ENCODE peak calls at places on chromosomes 4 and X, in five cellular contexts. Q, U, I, W and T are unnamed samples.

GRCh38 chrX:133580630-133581029 is 165.3 kb upstream of the GPC4 start:
- DNase-seq in W (no peak), U (peak), Q (peak), I (no peak), T (no peak)

GRCh38 chrX:140501940-140502468 is 2.9 kb downstream of the SOX3 start:
- DNase-seq in Q (no peak), I (no peak), W (peak), U (no peak), T (no peak)

GRCh38 chr4:82561745-82562552 is at the start of gene TMEM150C:
- DNase-seq in I (no peak), W (peak), Q (peak), U (peak), T (no peak)

GRCh38 chrX:41692162-41692749 is 3.5 kb downstream of the GPR34 start:
- DNase-seq in U (peak), I (no peak), Q (peak), W (no peak), T (no peak)

GRCh38 chr4:7433376-7434140 is 1.2 kb downstream of the PSAPL1 start:
- DNase-seq in I (no peak), W (no peak), U (no peak), Q (no peak), T (no peak)

GRCh38 chr4:118888666-118889312 is at the start of gene SYNPO2:
- DNase-seq in U (peak), Q (peak), I (peak), W (peak), T (peak)

GRCh38 chrX:68833448-68833805 is 4.6 kb downstream of the EFNB1 start:
- DNase-seq in I (peak), Q (no peak), U (no peak), W (peak), T (peak)

GRCh38 chrX:97860206-97860605 is 976.5 kb downstream of the RPA4 start:
- DNase-seq in U (no peak), I (no peak), W (no peak), Q (no peak), T (no peak)

GRCh38 chrX:114997779-114998178 is 19.6 kb downstream of the IL13RA2 start:
- DNase-seq in W (no peak), Q (no peak), U (no peak), I (no peak), T (no peak)

GRCh38 chrX:151982217-151982616 is 7.7 kb upstream of the GABRE start:
- DNase-seq in I (no peak), Q (peak), W (no peak), U (peak), T (no peak)

GRCh38 chr4:58303456-58303855 is 1193.3 kb upstream of the IGFBP7 start:
- DNase-seq in Q (no peak), U (no peak), W (no peak), I (no peak), T (no peak)

GRCh38 chr4:169000315-169000714 is 9.7 kb downstream of the CBR4 start:
- DNase-seq in Q (no peak), I (no peak), U (no peak), W (no peak), T (no peak)

GRCh38 chrX:27987862-27988646 is 6.8 kb upstream of the DCAF8L1 start:
- DNase-seq in I (no peak), W (no peak), Q (no peak), U (no peak), T (no peak)

GRCh38 chrX:40209951-40210617 is 112.3 kb upstream of the BCOR start:
- DNase-seq in U (peak), W (no peak), I (no peak), Q (peak), T (no peak)

GRCh38 chrX:135480076-135480475 is 40.4 kb upstream of the INTS6L start:
- DNase-seq in Q (no peak), W (no peak), I (no peak), U (no peak), T (no peak)

GRCh38 chr4:186651181-186651603 is 72.5 kb downstream of the FAT1 start:
- DNase-seq in Q (no peak), I (no peak), U (no peak), W (no peak), T (no peak)

GRCh38 chrX:54439967-54440871 is at the start of gene TSR2:
- DNase-seq in W (peak), Q (peak), U (peak), I (peak), T (peak)
- TF ChIP-seq CTCF in W (no peak), Q (peak), U (peak), I (no peak), T (no peak)

GRCh38 chrX:110987292-110987691 is 108.7 kb upstream of the PAK3 start:
- DNase-seq in U (no peak), W (peak), Q (no peak), I (no peak), T (no peak)
- TF ChIP-seq CTCF in U (no peak), W (peak), Q (peak), I (no peak), T (no peak)

GRCh38 chrX:1667566-1667965 is 52.7 kb downstream of the ASMT start:
- DNase-seq in U (no peak), I (no peak), W (no peak), Q (no peak), T (no peak)

GRCh38 chrX:1676866-1677265 is 62.0 kb downstream of the ASMT start:
- DNase-seq in I (no peak), Q (no peak), U (no peak), W (no peak), T (no peak)

GRCh38 chrX:1679238-1679637 is 64.4 kb downstream of the ASMT start:
- DNase-seq in W (no peak), U (no peak), Q (peak), I (no peak), T (no peak)

GRCh38 chrX:1673337-1673736 is 58.5 kb downstream of the ASMT start:
- DNase-seq in W (peak), Q (peak), U (peak), I (no peak), T (no peak)
- TF ChIP-seq CTCF in W (peak), Q (peak), U (peak), I (peak), T (no peak)

DNA sequence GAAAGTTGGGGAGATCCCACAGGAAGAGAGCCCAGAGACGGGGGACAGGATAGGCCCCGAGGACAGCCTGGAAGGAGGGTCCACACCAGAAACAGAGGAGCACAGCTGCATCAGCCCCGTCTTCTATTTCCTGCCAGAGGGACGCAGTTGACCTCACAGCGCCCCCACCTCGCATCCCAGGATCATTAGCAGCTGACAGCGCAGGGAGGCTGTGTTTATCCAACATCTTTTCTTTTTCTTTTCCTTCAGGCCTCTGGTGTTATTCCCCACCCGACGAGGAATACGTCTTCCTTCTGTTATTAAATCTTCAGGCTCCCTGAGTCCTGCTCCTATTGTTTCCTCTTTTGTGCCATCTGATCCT is 75.4 kb downstream of the DCHS2 start:
- DNase-seq in Q (no peak), W (peak), I (peak), U (no peak), T (no peak)
- TF ChIP-seq CTCF in Q (no peak), W (peak), I (no peak), U (no peak), T (no peak)

GRCh38 chrX:132171478-132171877 is 43.7 kb upstream of the FRMD7 start:
- DNase-seq in Q (no peak), I (no peak), U (peak), W (no peak), T (no peak)
- TF ChIP-seq CTCF in Q (no peak), I (no peak), U (peak), W (peak), T (no peak)

GRCh38 chr4:149549911-149550310 is 265.7 kb downstream of the IQCM start:
- DNase-seq in I (no peak), U (no peak), W (peak), Q (peak), T (no peak)
- TF ChIP-seq CTCF in I (no peak), U (no peak), W (peak), Q (peak), T (no peak)

DNA sequence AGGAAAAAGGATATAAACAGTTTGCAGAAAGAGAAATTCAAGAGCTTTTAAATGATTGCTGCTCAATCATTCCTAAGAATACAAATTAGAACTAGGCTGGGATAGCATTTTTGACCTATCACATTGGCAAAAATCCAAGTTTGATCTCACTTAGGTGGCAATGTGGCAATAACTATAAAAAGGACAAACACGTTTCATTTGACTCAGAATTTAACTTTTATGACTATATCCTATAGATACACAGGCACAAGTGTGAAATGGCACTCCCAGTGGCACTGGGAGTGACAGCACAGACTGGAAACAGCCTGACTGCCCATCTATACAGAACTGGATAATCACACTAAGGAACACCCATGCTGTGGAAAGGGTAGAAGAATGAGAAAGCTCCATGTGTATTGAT is 11.1 kb downstream of the CENPU start:
- DNase-seq in U (no peak), Q (no peak), I (no peak), W (no peak), T (no peak)
- TF ChIP-seq CTCF in U (no peak), Q (no peak), I (no peak), W (peak), T (no peak)

DNA sequence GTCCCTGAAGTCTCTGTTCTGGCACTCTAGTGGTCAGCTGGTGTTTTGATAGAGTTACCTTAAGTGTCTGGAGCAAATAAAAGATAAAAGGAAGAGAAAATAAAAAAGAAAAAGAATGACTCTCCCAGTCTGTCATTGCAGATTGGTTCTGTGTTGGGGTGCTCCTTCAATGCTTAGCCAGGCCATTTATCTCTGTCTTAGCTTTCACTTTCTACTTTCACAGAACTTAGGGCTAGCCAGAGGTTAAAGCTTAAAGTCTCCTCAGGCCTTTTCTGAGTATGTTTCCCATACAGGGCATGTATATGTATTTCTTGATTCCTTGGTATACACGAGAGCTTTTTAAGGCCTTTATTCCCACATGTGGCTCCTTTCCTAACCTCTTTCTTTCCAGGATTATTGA is 83.1 kb upstream of the TEX13D start:
- DNase-seq in I (no peak), W (no peak), Q (no peak), U (no peak), T (no peak)
- TF ChIP-seq CTCF in I (no peak), W (no peak), Q (no peak), U (no peak), T (no peak)